ENCODE peak calls at places on chromosomes 4 and X, in five cellular contexts. L is HFF-Myc, P is WTC11, A is T-cell, N is cerebellar cortex. Z is an unnamed sample.
A peak's percentile ranks its signal among the peaks of the same experiment; 100 is the strongest.

GRCh38 chr4:158995963-158996362 is 106.9 kb upstream of the RAPGEF2 start:
- DNase-seq in L (no peak), P (no peak), A (no peak), N (no peak), Z (no peak)

GRCh38 chrX:56763556-56764152 is 34.6 kb downstream of the NBDY start:
- DNase-seq in L (no peak), P (no peak), A (no peak), N (peak; percentile 82), Z (no peak)

GRCh38 chrX:71301195-71301924 is at the start of gene ITGB1BP2:
- DNase-seq in L (no peak), P (no peak), A (no peak), N (peak; percentile 51), Z (peak; percentile 19)

GRCh38 chrX:149508467-149508866 is 3.4 kb upstream of the IDS start:
- DNase-seq in L (no peak), P (no peak), A (no peak), N (no peak), Z (no peak)

GRCh38 chrX:150954951-150955350 is 28.2 kb upstream of the HMGB3 start:
- DNase-seq in L (no peak), P (no peak), A (no peak), N (no peak), Z (no peak)

GRCh38 chr4:109703664-109704351 is 563 bp upstream of the CASP6 start:
- DNase-seq in L (no peak), P (no peak), A (no peak), N (peak; percentile 10), Z (no peak)

GRCh38 chr4:65367306-65367705 is 303.0 kb downstream of the EPHA5 start:
- DNase-seq in L (no peak), P (no peak), A (no peak), N (no peak), Z (no peak)

GRCh38 chr4:6727943-6728250 is 11.9 kb downstream of the BLOC1S4 start:
- DNase-seq in L (no peak), P (no peak), A (no peak), N (no peak), Z (no peak)

GRCh38 chrX:9267415-9267814 is 197.4 kb upstream of the TBL1X start:
- DNase-seq in L (no peak), P (no peak), A (no peak), N (no peak), Z (no peak)

GRCh38 chr4:82852751-82853053 is 38.3 kb downstream of the SEC31A start:
- DNase-seq in L (no peak), P (no peak), A (no peak), N (peak; percentile 23), Z (no peak)

Z was measured in BJ.